ENCODE peak calls at places on chromosomes 16 and 17, in eight cellular contexts. F is hepatocyte; A is effector memory CD4-positive, alpha-beta T cell; L is K562; I is neuronal stem cell; J is colonic mucosa; P is Caco-2; Z is uterus. E is an unnamed sample.

GRCh38 chr17:71995570-71995969 is 125.2 kb upstream of the SOX9 start:
- DNase-seq in F (no peak), A (no peak), L (no peak), I (no peak), J (no peak), P (no peak), Z (no peak), E (no peak)

GRCh38 chr17:12734852-12735430 is 54.4 kb upstream of the ARHGAP44 start:
- DNase-seq in F (peak; percentile 35), A (no peak), L (no peak), I (no peak), J (no peak), P (no peak), Z (no peak), E (no peak)

GRCh38 chr17:38564869-38565268 is 40.9 kb downstream of the SRCIN1 start:
- DNase-seq in F (no peak), A (no peak), L (peak; percentile 51), I (no peak), J (no peak), P (no peak), Z (no peak), E (peak; percentile 76)

GRCh38 chr17:58728831-58729230 is 26.8 kb upstream of the PPM1E start:
- DNase-seq in F (no peak), A (no peak), L (no peak), I (no peak), J (no peak), P (no peak), Z (no peak), E (no peak)

GRCh38 chr17:76530826-76531500 is 6.5 kb downstream of the CYGB start:
- DNase-seq in F (no peak), A (no peak), L (peak; percentile 32), I (no peak), J (no peak), P (no peak), Z (no peak), E (peak; percentile 27)

GRCh38 chr17:63434951-63435571 is 11.0 kb downstream of the CYB561 start:
- DNase-seq in F (no peak), A (peak; percentile 42), L (no peak), I (no peak), J (peak; percentile 88), P (no peak), Z (peak; percentile 50), E (peak; percentile 93)

GRCh38 chr16:57601801-57602478 is 26.5 kb upstream of the ADGRG1 start:
- DNase-seq in F (no peak), A (no peak), L (peak; percentile 54), I (no peak), J (no peak), P (no peak), Z (no peak), E (no peak)

GRCh38 chr16:29994613-29995329 is 646 bp downstream of the HIRIP3 start:
- DNase-seq in F (no peak), A (no peak), L (peak; percentile 90), I (no peak), J (peak; percentile 89), P (peak; percentile 84), Z (peak; percentile 60), E (peak; percentile 11)

GRCh38 chr17:78805301-78805700 is 23.2 kb upstream of the CYTH1 start:
- DNase-seq in F (no peak), A (peak; percentile 61), L (no peak), I (no peak), J (no peak), P (no peak), Z (no peak), E (no peak)

GRCh38 chr16:22323173-22323997 is 26.2 kb downstream of the POLR3E start:
- DNase-seq in F (no peak), A (no peak), L (peak; percentile 16), I (no peak), J (no peak), P (no peak), Z (no peak), E (no peak)

GRCh38 chr16:74577882-74578366 is 29.0 kb downstream of the GLG1 start:
- DNase-seq in F (no peak), A (no peak), L (no peak), I (no peak), J (no peak), P (no peak), Z (no peak), E (no peak)

GRCh38 chr16:10594312-10594950 is 14.0 kb upstream of the EMP2 start:
- DNase-seq in F (no peak), A (no peak), L (no peak), I (no peak), J (peak; percentile 96), P (no peak), Z (no peak), E (no peak)

GRCh38 chr17:74116087-74116717 is 87.3 kb upstream of the RPL38 start:
- DNase-seq in F (peak; percentile 33), A (no peak), L (no peak), I (no peak), J (no peak), P (no peak), Z (no peak), E (no peak)

GRCh38 chr16:10121496-10121895 is 60.7 kb downstream of the GRIN2A start:
- DNase-seq in F (peak; percentile 72), A (no peak), L (no peak), I (no peak), J (no peak), P (no peak), Z (no peak), E (no peak)

DNA sequence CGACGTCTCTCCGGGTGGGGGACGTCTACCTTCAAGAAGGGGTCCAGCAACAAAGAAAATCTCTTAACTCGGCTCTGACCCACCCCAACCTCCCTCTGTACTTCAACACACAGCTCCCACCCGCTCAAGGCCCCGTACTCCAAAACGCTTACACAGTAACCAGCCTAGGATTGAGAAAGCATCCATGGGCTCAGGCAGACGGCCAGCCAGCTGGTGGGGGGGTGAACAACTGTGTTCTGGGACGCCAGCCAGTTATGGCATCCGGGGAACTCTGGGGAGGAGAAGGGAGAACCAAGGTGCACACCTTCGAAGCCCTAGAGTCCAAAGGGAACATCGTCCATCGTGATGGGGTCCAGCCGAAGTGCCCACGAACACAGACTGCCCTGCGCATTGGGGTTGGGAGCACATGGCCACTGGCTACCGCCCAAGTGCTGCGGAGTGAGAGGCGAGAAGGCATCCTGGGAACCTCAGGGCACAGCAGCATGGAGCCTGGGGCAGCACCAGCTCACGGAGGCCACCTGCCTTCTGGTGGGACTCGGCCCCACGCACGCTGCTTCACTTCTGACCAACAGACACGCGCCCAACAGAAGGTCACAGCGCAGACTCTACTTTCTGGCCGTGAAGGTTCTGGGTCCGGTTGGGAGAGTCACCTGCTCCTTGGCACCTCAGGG is 14.3 kb downstream of the SLC16A3 start:
- DNase-seq in F (peak; percentile 74), A (no peak), L (no peak), I (no peak), J (peak; percentile 67), P (no peak), Z (peak; percentile 92), E (peak; percentile 61)
- H3K4me1 ChIP-seq in F (peaks cover 27% of the 10 kb centered on the region), A (peaks cover 36% of the 10 kb centered on the region), L (peaks cover 86% of the 10 kb centered on the region), I (no peaks in the 10 kb centered on the region), J (peaks cover 53% of the 10 kb centered on the region), P (no peaks in the 10 kb centered on the region), Z (peaks cover 75% of the 10 kb centered on the region), E (peaks cover 72% of the 10 kb centered on the region)

DNA sequence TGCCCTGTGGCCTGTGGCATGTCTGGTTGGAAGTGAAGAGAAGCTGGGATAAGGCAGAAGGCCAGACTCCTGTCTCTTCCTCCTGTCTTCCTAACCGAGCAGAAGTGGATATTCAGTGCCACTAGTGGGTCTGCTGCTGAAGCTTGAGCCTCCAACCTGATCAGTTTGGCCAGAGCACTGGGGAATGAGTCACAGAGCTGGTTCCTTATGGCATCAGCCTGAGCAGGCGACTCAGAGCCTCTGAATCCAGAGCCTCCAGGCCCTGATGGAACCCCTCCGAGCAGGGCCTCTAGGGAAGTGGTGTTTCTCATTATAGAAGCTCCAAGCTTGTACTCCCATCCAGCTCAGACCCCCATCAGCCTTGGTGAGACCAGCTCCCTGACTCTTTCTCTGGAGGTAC is 2.0 kb downstream of the WSCD1 start:
- DNase-seq in F (no peak), A (no peak), L (no peak), I (no peak), J (no peak), P (no peak), Z (no peak), E (no peak)
- H3K4me1 ChIP-seq in F (peaks cover 3% of the 10 kb centered on the region), A (peaks cover 6% of the 10 kb centered on the region), L (no peaks in the 10 kb centered on the region), I (peaks cover 19% of the 10 kb centered on the region), J (no peaks in the 10 kb centered on the region), P (no peaks in the 10 kb centered on the region), Z (no peaks in the 10 kb centered on the region), E (no peaks in the 10 kb centered on the region)

GRCh38 chr17:40456396-40456951 is 13.2 kb downstream of the IGFBP4 start:
- DNase-seq in F (no peak), A (no peak), L (no peak), I (no peak), J (no peak), P (no peak), Z (peak; percentile 65), E (no peak)
- H3K4me1 ChIP-seq in F (peaks cover 47% of the 10 kb centered on the region), A (no peaks in the 10 kb centered on the region), L (peaks cover 10% of the 10 kb centered on the region), I (peaks cover 11% of the 10 kb centered on the region), J (no peaks in the 10 kb centered on the region), P (no peaks in the 10 kb centered on the region), Z (peaks cover 51% of the 10 kb centered on the region), E (peaks cover 53% of the 10 kb centered on the region)

DNA sequence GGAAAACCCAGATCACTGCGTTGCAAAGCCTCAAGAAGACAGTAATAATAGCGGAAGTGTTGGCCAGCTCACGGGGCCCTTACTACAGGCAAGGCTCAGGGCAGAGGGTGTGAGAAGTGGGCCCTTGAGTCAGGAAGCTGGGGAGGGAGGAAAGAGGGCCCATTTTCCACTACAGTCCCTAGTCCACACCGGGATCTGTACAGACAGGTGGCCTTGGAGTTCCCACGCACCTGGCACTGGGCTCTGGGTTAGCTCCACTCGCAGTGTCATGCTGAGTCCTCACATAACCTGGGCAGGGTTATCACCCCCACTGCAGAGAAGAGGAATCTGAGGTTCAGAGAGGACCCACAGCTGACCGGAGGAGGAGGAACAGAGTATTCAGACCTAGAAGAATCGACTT is 16.8 kb upstream of the MTSS2 start:
- DNase-seq in F (no peak), A (no peak), L (no peak), I (no peak), J (no peak), P (no peak), Z (no peak), E (no peak)
- H3K4me1 ChIP-seq in F (peaks cover 26% of the 10 kb centered on the region), A (no peaks in the 10 kb centered on the region), L (peaks cover 62% of the 10 kb centered on the region), I (peaks cover 14% of the 10 kb centered on the region), J (no peaks in the 10 kb centered on the region), P (no peaks in the 10 kb centered on the region), Z (peaks cover 22% of the 10 kb centered on the region), E (peaks cover 34% of the 10 kb centered on the region)

DNA sequence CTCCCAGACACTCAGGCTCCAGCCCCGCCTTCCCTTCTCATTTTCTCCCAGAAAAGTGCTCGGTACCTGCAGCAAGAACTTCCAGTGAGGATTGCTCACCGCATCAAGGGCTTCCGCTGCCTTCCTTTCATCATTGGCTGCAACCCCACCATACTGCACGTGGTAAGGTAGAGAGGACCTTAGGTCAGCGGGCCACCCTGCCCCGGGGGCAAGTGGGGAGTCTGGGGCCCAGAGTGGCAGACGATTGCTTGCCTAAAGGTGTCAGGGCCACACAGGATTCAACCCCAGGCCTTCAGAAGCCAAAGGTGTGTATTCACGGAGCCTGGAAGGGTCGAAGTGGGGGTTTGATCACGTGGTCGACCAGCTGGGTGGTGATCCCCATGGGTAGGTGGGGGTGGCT is 1.4 kb downstream of the BCKDK start:
- DNase-seq in F (peak; percentile 6), A (no peak), L (no peak), I (no peak), J (no peak), P (no peak), Z (no peak), E (no peak)
- H3K4me1 ChIP-seq in F (peaks cover 10% of the 10 kb centered on the region), A (peaks cover 10% of the 10 kb centered on the region), L (peaks cover 36% of the 10 kb centered on the region), I (peaks cover 7% of the 10 kb centered on the region), J (peaks cover 9% of the 10 kb centered on the region), P (peaks cover 15% of the 10 kb centered on the region), Z (peaks cover 6% of the 10 kb centered on the region), E (no peaks in the 10 kb centered on the region)

GRCh38 chr17:40956401-40957254 is 10.1 kb downstream of the KRT39 start:
- DNase-seq in F (peak; percentile 37), A (no peak), L (no peak), I (no peak), J (no peak), P (peak; percentile 82), Z (no peak), E (no peak)
- H3K4me1 ChIP-seq in F (peaks cover 15% of the 10 kb centered on the region), A (no peaks in the 10 kb centered on the region), L (no peaks in the 10 kb centered on the region), I (peaks cover 1% of the 10 kb centered on the region), J (no peaks in the 10 kb centered on the region), P (peaks cover 79% of the 10 kb centered on the region), Z (no peaks in the 10 kb centered on the region), E (no peaks in the 10 kb centered on the region)

E was measured in BE2C.